ENCODE peak calls at places on chromosome 17, in nine cellular contexts. B is left lung; E is A549; X is effector memory CD4-positive, alpha-beta T cell; K is OCI-LY7; M is H9; H is CD8-positive, alpha-beta memory T cell; Y is vagina; V is uterus. L is an unnamed sample. For H3K4me1, the result is how much of the 10 kb centered on the place peaks cover.

GRCh38 chr17:64250211-64250835 is 12.7 kb downstream of the TEX2 start:
- DNase-seq in Y (no peak), E (no peak), M (no peak), V (no peak), B (no peak), X (no peak), H (no peak), K (no peak), L (no peak)

GRCh38 chr17:75110307-75110937 is 653 bp downstream of the ARMC7 start:
- DNase-seq in H (no peak), M (peak), X (no peak), E (no peak), K (peak), V (no peak), Y (no peak), B (no peak), L (no peak)

GRCh38 chr17:18270046-18270850 is 9.8 kb downstream of the MIEF2 start:
- DNase-seq in V (no peak), B (no peak), H (no peak), M (no peak), X (no peak), Y (no peak), E (no peak), K (no peak), L (no peak)

GRCh38 chr17:50426814-50427787 is 1.1 kb downstream of the ACSF2 start:
- DNase-seq in M (peak), H (no peak), E (peak), X (no peak), B (no peak), K (peak), V (peak), Y (no peak), L (peak)

GRCh38 chr17:59853168-59853918 is 39.4 kb downstream of the TUBD1 start:
- DNase-seq in B (no peak), E (peak), M (peak), K (peak), Y (no peak), X (peak), H (no peak), V (no peak), L (no peak)

GRCh38 chr17:69342896-69343644 is 16.1 kb upstream of the ABCA5 start:
- DNase-seq in V (no peak), H (no peak), X (no peak), E (no peak), B (no peak), M (no peak), K (no peak), Y (no peak), L (no peak)

GRCh38 chr17:74959826-74960738 is 12.5 kb downstream of the HID1 start:
- DNase-seq in X (no peak), Y (no peak), M (peak), E (peak), H (no peak), B (peak), V (no peak), K (no peak), L (no peak)

GRCh38 chr17:76019830-76020467 is 7.2 kb downstream of the EVPL start:
- DNase-seq in B (no peak), X (no peak), K (peak), E (no peak), Y (no peak), V (no peak), H (no peak), M (no peak), L (no peak)

GRCh38 chr17:37848690-37849616 is 75.3 kb upstream of the TBC1D3K start:
- DNase-seq in V (no peak), B (no peak), X (no peak), H (no peak), Y (no peak), E (peak), K (no peak), M (no peak), L (no peak)

GRCh38 chr17:19296786-19297778 is 59.9 kb downstream of the EPN2 start:
- DNase-seq in K (no peak), Y (no peak), X (no peak), B (no peak), E (no peak), M (no peak), V (no peak), H (no peak), L (no peak)

GRCh38 chr17:35295686-35296085 is 52.8 kb downstream of the SLFN5 start:
- DNase-seq in E (no peak), B (no peak), Y (no peak), H (no peak), M (no peak), V (no peak), X (no peak), K (no peak), L (no peak)

GRCh38 chr17:83153681-83154310 is 74.4 kb downstream of the METRNL start:
- DNase-seq in X (no peak), B (peak), H (no peak), K (no peak), V (no peak), E (no peak), M (no peak), Y (peak), L (no peak)

GRCh38 chr17:18185391-18185790 is 1.8 kb downstream of the ALKBH5 start:
- DNase-seq in M (no peak), E (no peak), Y (no peak), H (no peak), V (no peak), K (peak), B (no peak), X (no peak), L (no peak)

GRCh38 chr17:19747159-19747719 is 859 bp downstream of the ALDH3A1 start:
- DNase-seq in V (no peak), B (no peak), X (no peak), H (no peak), M (no peak), Y (no peak), K (no peak), E (no peak), L (no peak)

GRCh38 chr17:79658811-79659207 is 48.0 kb upstream of the RBFOX3 start:
- DNase-seq in B (no peak), H (no peak), K (peak), Y (peak), X (no peak), M (peak), V (peak), E (peak), L (peak)

GRCh38 chr17:62791235-62792121 is 16.6 kb downstream of the MARCHF10 start:
- DNase-seq in X (no peak), V (no peak), B (no peak), K (no peak), M (no peak), H (no peak), E (peak), Y (no peak), L (no peak)

GRCh38 chr17:39920218-39921210 is 2.1 kb upstream of the GSDMB start:
- DNase-seq in H (no peak), M (no peak), B (no peak), E (no peak), X (peak), K (no peak), V (no peak), Y (no peak), L (no peak)

GRCh38 chr17:50763716-50764450 is 3.4 kb downstream of the ANKRD40CL start:
- DNase-seq in V (no peak), M (no peak), B (no peak), E (no peak), X (no peak), K (no peak), H (no peak), Y (no peak), L (no peak)

GRCh38 chr17:9251273-9251672 is 230.0 kb downstream of the NTN1 start:
- DNase-seq in V (no peak), X (no peak), M (no peak), Y (no peak), H (no peak), B (peak), K (no peak), E (no peak), L (no peak)

GRCh38 chr17:44217738-44218343 is 1.6 kb downstream of the UBTF start:
- DNase-seq in E (no peak), Y (no peak), B (no peak), K (no peak), M (no peak), X (no peak), V (no peak), H (no peak), L (no peak)

GRCh38 chr17:46817901-46818209 is 637 bp downstream of the WNT3 start:
- DNase-seq in X (no peak), B (no peak), V (no peak), Y (no peak), E (no peak), H (no peak), K (no peak), M (no peak), L (no peak)

GRCh38 chr17:65415991-65416390 is 145.5 kb downstream of the AXIN2 start:
- DNase-seq in M (no peak), X (no peak), K (no peak), Y (no peak), B (no peak), E (no peak), V (no peak), H (no peak), L (no peak)

DNA sequence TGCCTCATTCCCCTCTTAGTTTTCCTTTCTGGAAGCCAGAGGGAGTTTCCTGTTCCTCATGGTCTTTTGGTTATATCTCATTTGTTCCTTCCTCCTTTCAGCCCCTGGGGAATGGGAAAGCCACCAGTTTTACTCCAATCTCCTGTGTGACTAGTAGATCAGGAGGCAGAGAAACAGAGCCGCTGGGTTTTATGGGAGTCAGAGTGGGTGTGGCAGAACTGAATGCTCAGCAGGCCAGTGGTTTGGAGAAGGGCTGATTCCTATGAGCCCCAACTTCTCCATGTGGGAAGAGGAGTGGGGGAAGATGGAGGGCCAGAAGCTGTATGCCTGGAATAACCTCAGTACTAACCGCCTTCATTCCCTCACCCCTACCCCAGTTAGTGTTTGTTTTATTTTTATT is 4.1 kb downstream of the DNAH2 start:
- DNase-seq in V (no peak), X (no peak), Y (no peak), M (no peak), B (no peak), E (no peak), K (no peak), H (no peak), L (no peak)
- H3K4me1 ChIP-seq in V (under half), X (under half), Y (under half), M (under half), B (under half), E (under half), K (under half), H (under half), L (under half)

GRCh38 chr17:32518856-32519768 is 32.3 kb downstream of the CDK5R1 start:
- DNase-seq in X (peak), Y (no peak), E (no peak), K (no peak), V (no peak), M (peak), H (peak), B (peak), L (peak)
- H3K4me1 ChIP-seq in X (half or more), Y (under half), E (under half), K (under half), V (under half), M (under half), H (half or more), B (under half), L (half or more)

GRCh38 chr17:77478899-77479298 is 338.1 kb downstream of the SEC14L1 start:
- DNase-seq in B (no peak), H (no peak), X (no peak), M (no peak), E (no peak), K (no peak), V (peak), Y (no peak), L (no peak)
- H3K4me1 ChIP-seq in B (half or more), H (half or more), X (half or more), M (under half), E (under half), K (half or more), V (half or more), Y (half or more), L (half or more)

GRCh38 chr17:57480438-57481196 is 224.3 kb downstream of the MSI2 start:
- DNase-seq in B (no peak), M (no peak), Y (no peak), X (no peak), H (no peak), K (no peak), E (no peak), V (peak), L (no peak)
- H3K4me1 ChIP-seq in B (under half), M (under half), Y (under half), X (under half), H (under half), K (under half), E (under half), V (under half), L (under half)

DNA sequence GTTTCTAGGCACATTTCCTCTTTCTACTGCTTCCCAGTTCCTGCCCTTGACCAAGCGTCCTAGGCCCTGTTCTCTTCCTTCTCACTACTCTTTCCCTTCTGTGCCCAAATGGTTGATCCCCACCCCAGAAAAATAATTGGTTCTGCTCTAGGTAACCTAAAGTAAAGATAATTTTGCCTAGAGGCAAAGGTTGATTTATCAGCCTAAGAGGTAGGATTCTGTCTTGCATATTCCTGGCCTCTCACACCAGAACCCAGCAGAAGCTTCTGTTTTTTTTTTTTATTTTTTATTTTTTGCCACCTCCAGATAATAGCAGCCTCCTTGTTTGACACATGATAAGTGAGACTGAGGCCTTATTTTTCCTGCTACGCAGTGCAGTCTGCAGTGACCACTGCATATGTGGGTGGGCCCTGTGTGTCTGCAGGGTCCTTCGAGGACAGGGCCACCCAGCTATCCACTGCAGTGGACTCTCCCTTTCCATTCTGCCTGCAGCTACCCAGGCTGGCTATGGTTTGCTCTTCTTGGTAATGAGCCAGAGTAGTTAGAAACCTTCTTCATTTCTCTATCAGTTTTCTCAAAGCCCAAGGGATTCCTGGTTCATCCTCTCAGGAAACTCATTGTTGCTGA is 711 bp downstream of the PIPOX start:
- DNase-seq in K (no peak), B (no peak), H (no peak), V (no peak), E (no peak), M (no peak), X (no peak), Y (no peak), L (no peak)
- H3K4me1 ChIP-seq in K (under half), B (under half), H (under half), V (under half), E (under half), M (under half), X (under half), Y (under half), L (under half)

GRCh38 chr17:17060930-17061329 is 18.7 kb downstream of the MPRIP start:
- DNase-seq in X (no peak), Y (no peak), E (no peak), M (peak), B (no peak), K (no peak), V (no peak), H (no peak), L (no peak)

GRCh38 chr17:17062866-17063265 is 20.6 kb downstream of the MPRIP start:
- DNase-seq in Y (no peak), B (no peak), K (no peak), M (peak), H (no peak), E (no peak), V (no peak), X (no peak), L (no peak)

GRCh38 chr17:17061516-17061915 is 19.3 kb downstream of the MPRIP start:
- DNase-seq in H (no peak), M (peak), X (no peak), K (no peak), V (no peak), B (no peak), Y (no peak), E (no peak), L (no peak)

GRCh38 chr17:17063546-17064122 is 21.4 kb downstream of the MPRIP start:
- DNase-seq in V (no peak), E (no peak), Y (no peak), B (no peak), H (no peak), X (no peak), K (no peak), M (peak), L (no peak)

GRCh38 chr17:17062356-17062755 is 20.1 kb downstream of the MPRIP start:
- DNase-seq in Y (no peak), E (no peak), M (peak), V (no peak), H (no peak), B (no peak), K (no peak), X (no peak), L (no peak)
- H3K4me1 ChIP-seq in Y (half or more), E (half or more), M (under half), V (under half), H (under half), B (half or more), K (under half), X (under half), L (under half)

GRCh38 chr17:48620497-48621139 is 5.5 kb upstream of the HOXB8 start:
- DNase-seq in E (no peak), H (no peak), K (no peak), B (no peak), V (no peak), Y (no peak), M (no peak), X (no peak), L (no peak)
- H3K4me1 ChIP-seq in E (under half), H (under half), K (under half), B (under half), V (under half), Y (under half), M (under half), X (under half), L (under half)

GRCh38 chr17:42512246-42512645 is 23.8 kb upstream of the NAGLU start:
- DNase-seq in X (no peak), E (no peak), M (no peak), K (no peak), Y (no peak), V (no peak), H (no peak), B (no peak), L (no peak)

GRCh38 chr17:42514867-42515266 is 21.2 kb upstream of the NAGLU start:
- DNase-seq in M (no peak), H (no peak), V (no peak), E (no peak), Y (no peak), X (no peak), K (no peak), B (no peak), L (no peak)

GRCh38 chr17:42514279-42514678 is 21.8 kb upstream of the NAGLU start:
- DNase-seq in H (no peak), X (no peak), K (no peak), B (no peak), E (no peak), Y (no peak), V (no peak), M (no peak), L (no peak)

GRCh38 chr17:42513686-42514085 is 22.4 kb upstream of the NAGLU start:
- DNase-seq in K (no peak), M (no peak), X (no peak), B (no peak), H (no peak), E (no peak), Y (no peak), V (no peak), L (no peak)

GRCh38 chr17:42512733-42513251 is 23.2 kb upstream of the NAGLU start:
- DNase-seq in E (no peak), V (no peak), M (no peak), B (no peak), X (no peak), Y (no peak), H (no peak), K (no peak), L (no peak)
- H3K4me1 ChIP-seq in E (under half), V (under half), M (under half), B (under half), X (under half), Y (under half), H (under half), K (under half), L (under half)

GRCh38 chr17:61540870-61541269 is 50.1 kb downstream of the NACA2 start:
- DNase-seq in X (no peak), E (no peak), Y (no peak), K (no peak), H (no peak), M (no peak), V (no peak), B (no peak), L (no peak)
- H3K4me1 ChIP-seq in X (under half), E (under half), Y (under half), K (under half), H (under half), M (under half), V (under half), B (under half), L (under half)

GRCh38 chr17:17090642-17091103 is 48.4 kb downstream of the MPRIP start:
- DNase-seq in Y (no peak), E (no peak), M (no peak), B (no peak), X (no peak), H (no peak), K (no peak), V (no peak), L (no peak)
- H3K4me1 ChIP-seq in Y (half or more), E (half or more), M (under half), B (half or more), X (under half), H (under half), K (under half), V (under half), L (under half)